ENCODE peak calls at places on chromosomes 4 and X, in ten cellular contexts. Q, R, Y, E, P, X, C, J, T and M are unnamed samples.
A peak's percentile ranks its signal among the peaks of the same experiment; 100 is the strongest.

GRCh38 chr4:168674077-168674747 is 177.4 kb downstream of the PALLD start:
- DNase-seq in Q (no peak), R (peak; percentile 65), Y (no peak), E (peak; percentile 49), P (no peak), X (no peak), C (peak; percentile 18), J (no peak), T (no peak), M (no peak)

GRCh38 chrX:46913710-46914109 is 1.5 kb downstream of the JADE3 start:
- DNase-seq in Q (no peak), R (peak; percentile 29), Y (no peak), E (peak; percentile 14), P (no peak), X (peak; percentile 4), C (peak; percentile 11), J (peak; percentile 33), T (peak; percentile 31), M (no peak)

GRCh38 chr4:15100994-15101695 is 98.9 kb downstream of the CPEB2 start:
- DNase-seq in Q (no peak), R (peak; percentile 29), Y (no peak), E (no peak), P (no peak), X (no peak), C (no peak), J (no peak), T (no peak), M (no peak)

GRCh38 chr4:140980426-140981200 is 152.7 kb downstream of the RNF150 start:
- DNase-seq in Q (no peak), R (no peak), Y (no peak), E (no peak), P (no peak), X (no peak), C (no peak), J (no peak), T (no peak), M (no peak)

GRCh38 chr4:88144866-88145300 is 13.6 kb downstream of the ABCG2 start:
- DNase-seq in Q (no peak), R (no peak), Y (no peak), E (no peak), P (no peak), X (no peak), C (peak; percentile 42), J (no peak), T (no peak), M (no peak)

GRCh38 chr4:6539009-6539764 is 35.8 kb upstream of the MAN2B2 start:
- DNase-seq in Q (no peak), R (no peak), Y (no peak), E (no peak), P (no peak), X (no peak), C (no peak), J (no peak), T (no peak), M (no peak)

GRCh38 chr4:38762560-38762959 is 20.2 kb downstream of the TLR10 start:
- DNase-seq in Q (no peak), R (no peak), Y (peak; percentile 79), E (no peak), P (no peak), X (no peak), C (no peak), J (no peak), T (no peak), M (no peak)

GRCh38 chr4:41734366-41734765 is 14.2 kb downstream of the PHOX2B start:
- DNase-seq in Q (no peak), R (peak; percentile 21), Y (no peak), E (no peak), P (no peak), X (no peak), C (no peak), J (no peak), T (no peak), M (no peak)

GRCh38 chr4:180106997-180107396 is 2136.2 kb upstream of the TENM3 start:
- DNase-seq in Q (no peak), R (peak; percentile 10), Y (no peak), E (no peak), P (no peak), X (no peak), C (no peak), J (no peak), T (no peak), M (no peak)

GRCh38 chr4:75892508-75892907 is 9.7 kb downstream of the PPEF2 start:
- DNase-seq in Q (no peak), R (no peak), Y (no peak), E (no peak), P (peak; percentile 49), X (no peak), C (peak; percentile 5), J (no peak), T (no peak), M (no peak)

GRCh38 chr4:88841635-88842034 is 144.0 kb upstream of the NAP1L5 start:
- DNase-seq in Q (no peak), R (peak; percentile 65), Y (no peak), E (no peak), P (no peak), X (no peak), C (no peak), J (no peak), T (no peak), M (no peak)

GRCh38 chr4:149291463-149291862 is 524.2 kb downstream of the IQCM start:
- DNase-seq in Q (no peak), R (peak; percentile 43), Y (no peak), E (no peak), P (no peak), X (peak; percentile 32), C (no peak), J (peak; percentile 22), T (no peak), M (no peak)

GRCh38 chr4:80840396-80840795 is 190.1 kb upstream of the BMP3 start:
- DNase-seq in Q (no peak), R (no peak), Y (no peak), E (no peak), P (no peak), X (no peak), C (no peak), J (no peak), T (no peak), M (no peak)

GRCh38 chrX:132634521-132634920 is 145.7 kb upstream of the MBNL3 start:
- DNase-seq in Q (no peak), R (no peak), Y (no peak), E (no peak), P (no peak), X (no peak), C (no peak), J (no peak), T (peak; percentile 61), M (no peak)

GRCh38 chr4:687048-687974 is 1.6 kb downstream of the SLC49A3 start:
- DNase-seq in Q (peak; percentile 97), R (peak; percentile 77), Y (peak; percentile 96), E (peak; percentile 86), P (peak; percentile 98), X (peak; percentile 90), C (peak; percentile 87), J (peak; percentile 91), T (peak; percentile 59), M (peak; percentile 94)
- TF ChIP-seq POLR2A in Q (peak; percentile 43), R (no peak), Y (no peak), E (peak; percentile 48), P (no peak), X (peak; percentile 73), C (peak; percentile 52), J (peak; percentile 41), T (no peak), M (peak; percentile 84)

DNA sequence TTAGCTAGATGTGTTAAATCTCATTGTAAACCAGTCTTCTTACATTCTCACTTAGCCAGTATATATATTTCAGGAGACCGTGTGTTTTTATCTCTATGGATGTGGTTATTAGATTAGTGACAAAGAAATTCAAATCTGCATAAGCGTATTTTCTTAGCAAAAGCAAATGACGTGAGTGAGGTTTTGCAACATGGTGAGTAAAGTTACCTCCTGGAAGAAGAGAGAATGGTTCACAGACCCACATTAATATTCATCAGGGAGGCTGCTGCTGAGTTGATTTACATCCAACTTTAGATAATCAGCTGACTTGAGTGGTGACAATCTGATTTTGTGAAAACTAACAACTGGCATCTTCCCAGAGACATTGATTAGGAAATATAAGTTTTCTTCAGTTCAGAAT is 589.9 kb upstream of the GALNT7 start:
- DNase-seq in Q (no peak), R (peak; percentile 39), Y (no peak), E (no peak), P (no peak), X (no peak), C (no peak), J (no peak), T (no peak), M (no peak)
- H3K4me3 ChIP-seq in Q (no peak overlapping the region), R (no peak overlapping the region), Y (no peak overlapping the region), E (no peak overlapping the region), P (no peak overlapping the region), X (no peak overlapping the region), C (no peak overlapping the region), J (no peak overlapping the region), T (no peak overlapping the region), M (no peak overlapping the region)

GRCh38 chrX:153800177-153800722 is 5.8 kb downstream of the SSR4 start:
- DNase-seq in Q (no peak), R (no peak), Y (no peak), E (no peak), P (no peak), X (no peak), C (no peak), J (no peak), T (no peak), M (no peak)
- TF ChIP-seq POLR2A in Q (no peak), R (no peak), Y (no peak), E (no peak), P (no peak), X (no peak), C (no peak), J (no peak), T (no peak), M (no peak)

GRCh38 chr4:159508917-159509500 is 406.1 kb downstream of the RAPGEF2 start:
- DNase-seq in Q (no peak), R (no peak), Y (no peak), E (no peak), P (no peak), X (no peak), C (no peak), J (no peak), T (no peak), M (no peak)

GRCh38 chr4:159505275-159505975 is 402.5 kb downstream of the RAPGEF2 start:
- DNase-seq in Q (no peak), R (no peak), Y (no peak), E (no peak), P (no peak), X (no peak), C (no peak), J (no peak), T (no peak), M (no peak)

GRCh38 chr4:159503243-159503642 is 400.4 kb downstream of the RAPGEF2 start:
- DNase-seq in Q (no peak), R (no peak), Y (no peak), E (no peak), P (no peak), X (no peak), C (no peak), J (no peak), T (no peak), M (no peak)

GRCh38 chr4:159506801-159507517 is 404.1 kb downstream of the RAPGEF2 start:
- DNase-seq in Q (no peak), R (no peak), Y (no peak), E (no peak), P (no peak), X (no peak), C (no peak), J (no peak), T (no peak), M (no peak)

GRCh38 chr4:159504634-159505033 is 401.8 kb downstream of the RAPGEF2 start:
- DNase-seq in Q (no peak), R (no peak), Y (no peak), E (no peak), P (no peak), X (no peak), C (no peak), J (peak; percentile 15), T (no peak), M (no peak)
- H3K4me3 ChIP-seq in Q (no peak overlapping the region), R (no peak overlapping the region), Y (no peak overlapping the region), E (no peak overlapping the region), P (no peak overlapping the region), X (no peak overlapping the region), C (no peak overlapping the region), J (no peak overlapping the region), T (no peak overlapping the region), M (no peak overlapping the region)